ENCODE peak calls at places on chromosomes 12 and 14, in six cellular contexts. One of them, this sample, is unnamed.

GRCh38 chr14:87524011-87524410 is 469.0 kb downstream of the GALC start:
- DNase-seq in amniotic stem cell: no peak
- DNase-seq in HCT116: no peak
- DNase-seq in body of pancreas: no peak
- DNase-seq in stimulated activated CD8-positive, alpha-beta memory T cell treated with anti-CD3 and anti-CD28 coated beads, Interleukin-7, amount 100 ng/mL, for 1 hour: no peak
- DNase-seq in T follicular helper cell: no peak
- DNase-seq in this sample: no peak

GRCh38 chr14:22538671-22539228 is 50.3 kb downstream of the DAD1 start:
- DNase-seq in amniotic stem cell: no peak
- DNase-seq in HCT116: no peak
- DNase-seq in body of pancreas: no peak
- DNase-seq in stimulated activated CD8-positive, alpha-beta memory T cell treated with anti-CD3 and anti-CD28 coated beads, Interleukin-7, amount 100 ng/mL, for 1 hour: no peak
- DNase-seq in T follicular helper cell: no peak
- DNase-seq in this sample: no peak

GRCh38 chr14:29926701-29927595 is 699 bp downstream of the PRKD1 start:
- DNase-seq in amniotic stem cell: no peak
- DNase-seq in HCT116: no peak
- DNase-seq in body of pancreas: peak
- DNase-seq in stimulated activated CD8-positive, alpha-beta memory T cell treated with anti-CD3 and anti-CD28 coated beads, Interleukin-7, amount 100 ng/mL, for 1 hour: no peak
- DNase-seq in T follicular helper cell: no peak
- DNase-seq in this sample: no peak

GRCh38 chr14:100150932-100151587 is 8.4 kb downstream of the DEGS2 start:
- DNase-seq in amniotic stem cell: no peak
- DNase-seq in HCT116: no peak
- DNase-seq in body of pancreas: no peak
- DNase-seq in stimulated activated CD8-positive, alpha-beta memory T cell treated with anti-CD3 and anti-CD28 coated beads, Interleukin-7, amount 100 ng/mL, for 1 hour: no peak
- DNase-seq in T follicular helper cell: no peak
- DNase-seq in this sample: no peak

GRCh38 chr14:33949051-33950037 is 1.5 kb downstream of the EGLN3 start:
- DNase-seq in amniotic stem cell: no peak
- DNase-seq in HCT116: no peak
- DNase-seq in body of pancreas: no peak
- DNase-seq in stimulated activated CD8-positive, alpha-beta memory T cell treated with anti-CD3 and anti-CD28 coated beads, Interleukin-7, amount 100 ng/mL, for 1 hour: no peak
- DNase-seq in T follicular helper cell: no peak
- DNase-seq in this sample: no peak

GRCh38 chr12:12714276-12715001 is 2.7 kb upstream of the CDKN1B start:
- DNase-seq in amniotic stem cell: no peak
- DNase-seq in HCT116: no peak
- DNase-seq in body of pancreas: peak
- DNase-seq in stimulated activated CD8-positive, alpha-beta memory T cell treated with anti-CD3 and anti-CD28 coated beads, Interleukin-7, amount 100 ng/mL, for 1 hour: no peak
- DNase-seq in T follicular helper cell: peak
- DNase-seq in this sample: no peak

GRCh38 chr12:11822071-11822818 is 172.8 kb downstream of the ETV6 start:
- DNase-seq in amniotic stem cell: no peak
- DNase-seq in HCT116: no peak
- DNase-seq in body of pancreas: peak
- DNase-seq in stimulated activated CD8-positive, alpha-beta memory T cell treated with anti-CD3 and anti-CD28 coated beads, Interleukin-7, amount 100 ng/mL, for 1 hour: no peak
- DNase-seq in T follicular helper cell: peak
- DNase-seq in this sample: no peak

GRCh38 chr12:52508211-52508610 is 12.0 kb downstream of the KRT5 start:
- DNase-seq in amniotic stem cell: no peak
- DNase-seq in HCT116: no peak
- DNase-seq in body of pancreas: no peak
- DNase-seq in stimulated activated CD8-positive, alpha-beta memory T cell treated with anti-CD3 and anti-CD28 coated beads, Interleukin-7, amount 100 ng/mL, for 1 hour: no peak
- DNase-seq in T follicular helper cell: no peak
- DNase-seq in this sample: no peak

GRCh38 chr12:112877006-112877405 is 29.8 kb upstream of the OAS1 start:
- DNase-seq in amniotic stem cell: no peak
- DNase-seq in HCT116: no peak
- DNase-seq in body of pancreas: no peak
- DNase-seq in stimulated activated CD8-positive, alpha-beta memory T cell treated with anti-CD3 and anti-CD28 coated beads, Interleukin-7, amount 100 ng/mL, for 1 hour: no peak
- DNase-seq in T follicular helper cell: no peak
- DNase-seq in this sample: no peak

GRCh38 chr14:73712540-73713141 is 1.5 kb downstream of the PNMA1 start:
- DNase-seq in amniotic stem cell: no peak
- DNase-seq in HCT116: no peak
- DNase-seq in body of pancreas: no peak
- DNase-seq in stimulated activated CD8-positive, alpha-beta memory T cell treated with anti-CD3 and anti-CD28 coated beads, Interleukin-7, amount 100 ng/mL, for 1 hour: no peak
- DNase-seq in T follicular helper cell: no peak
- DNase-seq in this sample: no peak

GRCh38 chr12:81021131-81021530 is 56.7 kb upstream of the ACSS3 start:
- DNase-seq in amniotic stem cell: no peak
- DNase-seq in HCT116: no peak
- DNase-seq in body of pancreas: no peak
- DNase-seq in stimulated activated CD8-positive, alpha-beta memory T cell treated with anti-CD3 and anti-CD28 coated beads, Interleukin-7, amount 100 ng/mL, for 1 hour: no peak
- DNase-seq in T follicular helper cell: no peak
- DNase-seq in this sample: no peak

GRCh38 chr12:10031771-10032175 is 1.3 kb downstream of the CLEC9A start:
- DNase-seq in amniotic stem cell: no peak
- DNase-seq in HCT116: no peak
- DNase-seq in body of pancreas: no peak
- DNase-seq in stimulated activated CD8-positive, alpha-beta memory T cell treated with anti-CD3 and anti-CD28 coated beads, Interleukin-7, amount 100 ng/mL, for 1 hour: no peak
- DNase-seq in T follicular helper cell: no peak
- DNase-seq in this sample: no peak

GRCh38 chr14:60265163-60265562 is 16.1 kb downstream of the PPM1A start:
- DNase-seq in amniotic stem cell: no peak
- DNase-seq in HCT116: no peak
- DNase-seq in body of pancreas: no peak
- DNase-seq in stimulated activated CD8-positive, alpha-beta memory T cell treated with anti-CD3 and anti-CD28 coated beads, Interleukin-7, amount 100 ng/mL, for 1 hour: no peak
- DNase-seq in T follicular helper cell: no peak
- DNase-seq in this sample: no peak

GRCh38 chr12:77220586-77220985 is 155.2 kb upstream of the E2F7 start:
- DNase-seq in amniotic stem cell: no peak
- DNase-seq in HCT116: no peak
- DNase-seq in body of pancreas: no peak
- DNase-seq in stimulated activated CD8-positive, alpha-beta memory T cell treated with anti-CD3 and anti-CD28 coated beads, Interleukin-7, amount 100 ng/mL, for 1 hour: no peak
- DNase-seq in T follicular helper cell: no peak
- DNase-seq in this sample: no peak

GRCh38 chr14:64875350-64875749 is 4.4 kb downstream of the SPTB start:
- DNase-seq in amniotic stem cell: no peak
- DNase-seq in HCT116: no peak
- DNase-seq in body of pancreas: no peak
- DNase-seq in stimulated activated CD8-positive, alpha-beta memory T cell treated with anti-CD3 and anti-CD28 coated beads, Interleukin-7, amount 100 ng/mL, for 1 hour: no peak
- DNase-seq in T follicular helper cell: no peak
- DNase-seq in this sample: no peak

GRCh38 chr12:53485955-53486729 is 13.1 kb downstream of the MAP3K12 start:
- DNase-seq in amniotic stem cell: no peak
- DNase-seq in HCT116: no peak
- DNase-seq in body of pancreas: no peak
- DNase-seq in stimulated activated CD8-positive, alpha-beta memory T cell treated with anti-CD3 and anti-CD28 coated beads, Interleukin-7, amount 100 ng/mL, for 1 hour: no peak
- DNase-seq in T follicular helper cell: no peak
- DNase-seq in this sample: no peak

GRCh38 chr12:1870998-1871917 is 47.2 kb downstream of the CACNA2D4 start:
- DNase-seq in amniotic stem cell: no peak
- DNase-seq in HCT116: no peak
- DNase-seq in body of pancreas: no peak
- DNase-seq in stimulated activated CD8-positive, alpha-beta memory T cell treated with anti-CD3 and anti-CD28 coated beads, Interleukin-7, amount 100 ng/mL, for 1 hour: no peak
- DNase-seq in T follicular helper cell: no peak
- DNase-seq in this sample: no peak